ENCODE peak calls at places on chromosomes 4 and X, in eight cellular contexts. G is GM23248, X is H9, M is heart right ventricle, B is testis, A is Karpas-422, Y is tibial artery, C is heart left ventricle. Z is an unnamed sample.

GRCh38 chrX:150694738-150695410 is 1.7 kb downstream of the MTMR1 start:
- DNase-seq in X (no peak), B (no peak), Y (no peak), A (peak; percentile 69), M (no peak), C (no peak), G (no peak), Z (no peak)

GRCh38 chr4:168486961-168487820 is 6.9 kb upstream of the DDX60L start:
- DNase-seq in Y (no peak), C (no peak), B (no peak), G (peak; percentile 84), A (no peak), X (no peak), M (no peak), Z (no peak)

GRCh38 chr4:40845136-40845910 is 95.6 kb downstream of the NSUN7 start:
- DNase-seq in G (no peak), C (no peak), M (no peak), Y (no peak), B (no peak), X (no peak), A (no peak), Z (no peak)

GRCh38 chrX:84133023-84133422 is 55.0 kb downstream of the RPS6KA6 start:
- DNase-seq in Y (no peak), G (peak; percentile 24), X (no peak), B (no peak), C (no peak), M (no peak), A (no peak), Z (no peak)

GRCh38 chr4:135476272-135476671 is 1274.7 kb upstream of the PABPC4L start:
- DNase-seq in M (no peak), B (no peak), X (no peak), A (no peak), C (no peak), G (no peak), Y (no peak), Z (no peak)

GRCh38 chr4:138959421-138959820 is 56.2 kb upstream of the NOCT start:
- DNase-seq in G (peak; percentile 50), B (no peak), Y (no peak), A (no peak), C (no peak), M (no peak), X (no peak), Z (no peak)

GRCh38 chr4:147289181-147289580 is 191.7 kb upstream of the EDNRA start:
- DNase-seq in B (no peak), Y (no peak), M (no peak), G (no peak), A (no peak), C (no peak), X (no peak), Z (no peak)

GRCh38 chr4:72919937-72920336 is 149.6 kb downstream of the COX18 start:
- DNase-seq in B (no peak), A (no peak), C (no peak), Y (no peak), X (no peak), M (no peak), G (no peak), Z (no peak)

GRCh38 chr4:87502580-87503238 is 26.5 kb downstream of the SPARCL1 start:
- DNase-seq in B (no peak), C (no peak), G (peak; percentile 18), X (no peak), M (no peak), A (no peak), Y (no peak), Z (peak; percentile 63)

GRCh38 chr4:116664198-116664597 is 421.2 kb downstream of the TRAM1L1 start:
- DNase-seq in G (no peak), X (peak; percentile 47), A (no peak), C (no peak), Y (no peak), B (no peak), M (no peak), Z (peak; percentile 3)

GRCh38 chr4:48031802-48032525 is 15.4 kb downstream of the NIPAL1 start:
- DNase-seq in X (no peak), B (no peak), G (peak; percentile 10), C (peak; percentile 49), Y (no peak), A (no peak), M (no peak), Z (no peak)

GRCh38 chr4:147828361-147828760 is 96.5 kb downstream of the ARHGAP10 start:
- DNase-seq in Y (no peak), X (no peak), C (no peak), B (no peak), G (peak; percentile 68), M (no peak), A (no peak), Z (no peak)

GRCh38 chr4:16029329-16029728 is 54.5 kb downstream of the PROM1 start:
- DNase-seq in C (no peak), M (no peak), B (no peak), X (no peak), A (no peak), G (peak; percentile 13), Y (no peak), Z (peak; percentile 80)

GRCh38 chr4:188879598-188879997 is 740.4 kb downstream of the TRIML1 start:
- DNase-seq in C (no peak), M (no peak), X (no peak), A (no peak), Y (no peak), G (no peak), B (no peak), Z (no peak)

GRCh38 chr4:109164011-109164410 is 138.4 kb downstream of the COL25A1 start:
- DNase-seq in B (no peak), G (peak; percentile 31), A (no peak), C (no peak), Y (no peak), M (no peak), X (no peak), Z (no peak)

GRCh38 chr4:86730310-86730709 is 118.9 kb downstream of the SLC10A6 start:
- DNase-seq in Y (no peak), B (no peak), M (no peak), X (peak; percentile 54), A (no peak), C (peak; percentile 12), G (no peak), Z (no peak)

GRCh38 chr4:7462509-7462971 is 27.8 kb upstream of the PSAPL1 start:
- DNase-seq in M (no peak), X (peak; percentile 69), G (peak; percentile 28), A (no peak), Y (no peak), C (peak; percentile 62), B (peak; percentile 70), Z (peak; percentile 33)

GRCh38 chrX:9538544-9539045 is 73.7 kb downstream of the TBL1X start:
- DNase-seq in B (peak; percentile 54), X (no peak), Y (no peak), G (no peak), A (no peak), M (no peak), C (no peak), Z (peak; percentile 78)

GRCh38 chrX:155009994-155010472 is 12.5 kb downstream of the F8 start:
- DNase-seq in A (no peak), C (no peak), X (no peak), G (no peak), B (no peak), Y (no peak), M (no peak), Z (no peak)

GRCh38 chrX:103626855-103627254 is 1.9 kb upstream of the TCEAL1 start:
- DNase-seq in G (peak; percentile 69), C (no peak), B (no peak), M (no peak), A (no peak), X (no peak), Y (no peak), Z (no peak)

GRCh38 chrX:45596190-45596808 is 395.6 kb upstream of the DIPK2B start:
- DNase-seq in A (no peak), C (no peak), Y (no peak), G (peak; percentile 36), M (no peak), X (no peak), B (no peak), Z (no peak)

GRCh38 chrX:108270739-108271396 is 167.4 kb downstream of the COL4A6 start:
- DNase-seq in B (no peak), X (no peak), A (no peak), Y (no peak), C (no peak), M (no peak), G (peak; percentile 33), Z (peak; percentile 47)

GRCh38 chr4:26081795-26082498 is 167.9 kb downstream of the SMIM20 start:
- DNase-seq in B (no peak), M (no peak), A (peak; percentile 76), C (no peak), G (peak; percentile 48), X (no peak), Y (no peak), Z (peak; percentile 75)

GRCh38 chr4:184913356-184914143 is 87.8 kb upstream of the ACSL1 start:
- DNase-seq in Y (no peak), G (no peak), X (no peak), C (no peak), B (no peak), M (no peak), A (no peak), Z (no peak)
- H3K9me3 ChIP-seq in Y (peaks cover 21% of the 10 kb centered on the region), G (no peaks in the 10 kb centered on the region), X (peaks cover 24% of the 10 kb centered on the region), C (peaks cover 11% of the 10 kb centered on the region), B (no peaks in the 10 kb centered on the region), M (peaks cover 27% of the 10 kb centered on the region), A (no peaks in the 10 kb centered on the region), Z (no peaks in the 10 kb centered on the region)

DNA sequence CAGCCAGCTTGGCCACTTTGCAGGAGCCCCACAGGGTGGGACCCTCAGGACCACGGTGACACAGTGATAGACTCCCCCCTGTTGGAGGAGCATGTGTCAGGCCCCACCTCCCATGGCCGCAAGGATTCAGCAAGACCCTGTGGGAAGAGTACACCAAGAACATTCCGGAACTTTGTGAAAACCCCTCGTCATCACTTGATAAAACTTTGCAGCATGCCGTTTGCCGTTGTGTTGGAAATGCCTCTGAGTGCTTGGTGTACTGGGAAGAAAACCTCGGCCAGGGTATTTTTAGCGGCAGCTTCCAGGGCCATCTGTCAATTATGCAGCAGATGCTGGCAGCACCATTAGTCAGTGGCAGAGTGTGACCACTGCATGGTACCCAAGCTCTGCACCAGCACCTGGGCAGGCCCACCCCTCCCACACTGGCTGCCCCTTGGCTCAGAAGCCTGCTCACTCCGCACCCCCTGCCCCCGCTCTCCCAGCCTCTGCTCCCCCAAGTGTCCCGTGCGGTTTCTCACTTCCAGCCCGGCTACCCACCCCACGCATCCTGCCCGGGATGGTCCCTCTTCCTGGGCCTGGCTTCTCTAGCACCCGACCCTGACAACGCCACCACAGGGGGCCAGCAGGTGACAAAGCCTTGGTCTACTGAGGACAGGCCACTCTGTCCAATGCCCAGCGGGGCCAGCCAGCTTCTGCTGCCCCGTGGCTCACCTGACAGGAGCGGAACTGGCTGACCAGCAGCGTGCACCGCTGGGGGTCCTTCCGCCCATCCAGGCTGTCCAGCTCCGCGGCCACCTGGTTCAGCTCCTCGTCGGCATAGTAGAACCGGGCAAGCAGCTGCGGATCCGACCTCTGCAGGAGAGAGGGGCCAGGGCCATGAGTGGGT is 65.0 kb downstream of the ZFYVE28 start:
- DNase-seq in G (no peak), M (no peak), B (peak; percentile 46), A (no peak), X (peak; percentile 28), Y (peak; percentile 16), C (peak; percentile 59), Z (no peak)
- H3K27ac ChIP-seq in G (no peak overlapping the region), M (no peak overlapping the region), B (peak overlapping the region; percentile 83), A (no peak overlapping the region), X (no peak overlapping the region), Y (peak overlapping the region; percentile 9), C (peak overlapping the region; percentile 18), Z (no peak overlapping the region)

GRCh38 chr4:1080432-1080831 is 32.9 kb downstream of the RNF212 start:
- DNase-seq in G (no peak), M (no peak), C (no peak), Y (no peak), X (no peak), A (no peak), B (no peak), Z (no peak)
- H3K27me3 ChIP-seq in G (no peaks in the 10 kb centered on the region), M (peaks cover 35% of the 10 kb centered on the region), C (peaks cover 23% of the 10 kb centered on the region), Y (no peaks in the 10 kb centered on the region), X (no peaks in the 10 kb centered on the region), A (peaks cover 2% of the 10 kb centered on the region), B (no peaks in the 10 kb centered on the region), Z (no peaks in the 10 kb centered on the region)

GRCh38 chr4:71841336-71841735 is 57.5 kb upstream of the GC start:
- DNase-seq in B (no peak), X (no peak), M (no peak), Y (no peak), A (no peak), C (no peak), G (no peak), Z (no peak)
- H3K9me3 ChIP-seq in B (no peaks in the 10 kb centered on the region), X (no peaks in the 10 kb centered on the region), M (no peaks in the 10 kb centered on the region), Y (no peaks in the 10 kb centered on the region), A (no peaks in the 10 kb centered on the region), C (no peaks in the 10 kb centered on the region), G (no peaks in the 10 kb centered on the region), Z (no peaks in the 10 kb centered on the region)